ENCODE peak calls at places on chromosomes 16 and 17, in seven cellular contexts. R is Calu3, P is breast epithelium, L is A549, E is thoracic aorta, Q is nephron progenitor cell, T is AG09319. Z is an unnamed sample.

GRCh38 chr17:10325036-10325435 is 47.8 kb downstream of the MYH13 start:
- DNase-seq in R (no peak), P (no peak), L (no peak), E (no peak), Q (no peak), T (no peak), Z (no peak)

GRCh38 chr17:59010026-59010425 is 96.7 kb downstream of the TRIM37 start:
- DNase-seq in R (no peak), P (no peak), L (no peak), E (no peak), Q (no peak), T (no peak), Z (no peak)

GRCh38 chr17:6070895-6071511 is 824 bp downstream of the WSCD1 start:
- DNase-seq in R (no peak), P (no peak), L (peak), E (no peak), Q (peak), T (no peak), Z (peak)

GRCh38 chr17:44599298-44600175 is 42.3 kb downstream of the FZD2 start:
- DNase-seq in R (peak), P (peak), L (peak), E (peak), Q (peak), T (peak), Z (no peak)

GRCh38 chr17:5888811-5889210 is 181.4 kb upstream of the WSCD1 start:
- DNase-seq in R (no peak), P (no peak), L (no peak), E (no peak), Q (no peak), T (no peak), Z (no peak)

GRCh38 chr16:20853076-20853597 is 46.8 kb downstream of the REXO5 start:
- DNase-seq in R (no peak), P (no peak), L (no peak), E (no peak), Q (no peak), T (no peak), Z (no peak)

GRCh38 chr17:34673995-34674900 is 94.9 kb downstream of the TMEM132E start:
- DNase-seq in R (no peak), P (no peak), L (no peak), E (no peak), Q (no peak), T (no peak), Z (no peak)

GRCh38 chr16:12417830-12418229 is 385.9 kb downstream of the CPPED1 start:
- DNase-seq in R (no peak), P (no peak), L (no peak), E (no peak), Q (no peak), T (no peak), Z (no peak)

GRCh38 chr16:12178251-12178990 is 201.9 kb downstream of the SNX29 start:
- DNase-seq in R (no peak), P (peak), L (no peak), E (no peak), Q (no peak), T (peak), Z (no peak)

GRCh38 chr16:56336711-56337110 is 88.6 kb downstream of the AMFR start:
- DNase-seq in R (no peak), P (no peak), L (no peak), E (no peak), Q (no peak), T (no peak), Z (no peak)

GRCh38 chr16:72473631-72474030 is 301.7 kb upstream of the PMFBP1 start:
- DNase-seq in R (no peak), P (no peak), L (no peak), E (no peak), Q (no peak), T (no peak), Z (no peak)
- TF ChIP-seq CTCF in R (no peak), P (no peak), L (no peak), E (no peak), Q (no peak), T (no peak), Z (no peak)

DNA sequence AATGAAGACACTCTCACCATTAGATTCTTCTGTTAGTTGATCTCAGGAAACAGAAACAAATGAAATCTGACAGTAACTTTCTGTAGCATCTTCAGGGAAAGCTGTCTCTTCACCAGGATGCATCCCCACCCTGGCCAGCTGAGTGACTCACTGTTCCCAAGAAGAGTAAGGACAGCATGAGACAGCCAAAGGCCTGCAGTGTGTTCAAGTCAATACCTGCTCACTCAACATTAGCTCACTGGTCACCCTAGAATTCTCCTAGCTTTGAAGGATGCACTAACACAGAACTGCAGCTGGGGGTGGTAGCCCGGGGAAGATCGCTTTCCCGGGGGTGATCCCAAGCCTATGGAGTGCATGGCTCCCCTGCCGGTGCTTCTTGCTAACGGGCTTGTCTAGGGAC is 28.2 kb upstream of the CLEC18B start:
- DNase-seq in R (no peak), P (no peak), L (peak), E (no peak), Q (no peak), T (no peak), Z (no peak)
- TF ChIP-seq CTCF in R (no peak), P (no peak), L (no peak), E (no peak), Q (no peak), T (no peak), Z (no peak)

GRCh38 chr16:84044108-84044488 is 1.5 kb upstream of the SLC38A8 start:
- DNase-seq in R (peak), P (no peak), L (peak), E (no peak), Q (no peak), T (peak), Z (no peak)
- TF ChIP-seq CTCF in R (peak), P (no peak), L (peak), E (no peak), Q (peak), T (peak), Z (peak)

DNA sequence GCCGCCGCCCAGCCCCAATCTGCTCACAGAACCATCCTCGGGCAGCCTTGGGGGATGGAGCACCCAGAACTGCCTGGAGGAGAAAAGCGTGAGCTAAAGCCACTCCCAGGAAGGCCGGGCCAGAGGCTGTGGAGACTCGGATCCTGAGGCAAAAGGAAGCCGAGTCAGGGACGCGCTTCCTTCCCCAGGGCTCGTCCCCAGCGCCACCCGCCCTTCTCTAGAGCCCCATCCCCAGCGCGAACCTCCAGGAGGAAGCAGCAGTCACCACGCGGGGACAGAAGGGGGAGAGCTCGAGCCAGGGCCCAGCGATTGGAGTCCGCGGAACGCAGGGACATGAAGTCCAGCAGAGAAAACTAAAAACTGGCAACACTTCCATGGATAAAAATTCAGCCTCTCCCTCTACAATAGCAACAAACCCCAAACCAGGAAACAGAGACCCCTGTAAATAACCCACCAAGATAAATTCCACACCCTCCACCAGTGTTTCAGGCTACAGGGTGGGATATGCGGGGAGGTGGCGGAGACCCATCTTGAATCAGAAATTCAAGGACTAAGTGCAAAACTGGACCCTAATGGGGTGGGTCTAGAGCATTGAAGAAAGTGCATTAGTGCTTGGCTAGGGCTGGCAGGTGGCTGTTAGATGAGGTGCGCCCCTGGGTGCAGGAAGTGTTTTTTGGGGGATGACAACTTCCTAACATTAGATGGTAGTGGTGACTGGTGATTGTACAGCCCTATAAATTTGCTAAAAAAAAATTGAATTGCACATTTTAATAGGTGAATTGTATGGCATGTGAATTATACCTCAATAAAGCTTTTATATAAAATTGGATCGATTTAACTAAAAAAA is 116.1 kb upstream of the METRNL start:
- DNase-seq in R (no peak), P (peak), L (no peak), E (peak), Q (peak), T (peak), Z (peak)
- TF ChIP-seq CTCF in R (no peak), P (peak), L (no peak), E (peak), Q (peak), T (peak), Z (peak)

GRCh38 chr17:40188694-40189093 is 11.4 kb downstream of the RAPGEFL1 start:
- DNase-seq in R (no peak), P (no peak), L (no peak), E (no peak), Q (no peak), T (no peak), Z (no peak)

GRCh38 chr17:40192961-40193360 is 15.7 kb downstream of the RAPGEFL1 start:
- DNase-seq in R (no peak), P (no peak), L (no peak), E (no peak), Q (no peak), T (no peak), Z (no peak)

GRCh38 chr17:40187238-40187637 is 10.0 kb downstream of the RAPGEFL1 start:
- DNase-seq in R (no peak), P (no peak), L (no peak), E (no peak), Q (no peak), T (no peak), Z (no peak)

GRCh38 chr17:40191237-40192208 is 14.3 kb downstream of the RAPGEFL1 start:
- DNase-seq in R (no peak), P (peak), L (peak), E (peak), Q (peak), T (peak), Z (peak)

GRCh38 chr17:40190197-40191021 is 13.1 kb downstream of the RAPGEFL1 start:
- DNase-seq in R (peak), P (no peak), L (peak), E (no peak), Q (peak), T (no peak), Z (no peak)
- TF ChIP-seq CTCF in R (no peak), P (no peak), L (peak), E (peak), Q (peak), T (peak), Z (peak)

GRCh38 chr17:74008196-74008595 is 195.3 kb upstream of the RPL38 start:
- DNase-seq in R (peak), P (no peak), L (peak), E (no peak), Q (no peak), T (no peak), Z (peak)
- TF ChIP-seq CTCF in R (no peak), P (no peak), L (peak), E (no peak), Q (no peak), T (no peak), Z (peak)

GRCh38 chr16:9159839-9160550 is 68.6 kb downstream of the HAPSTR1 start:
- DNase-seq in R (peak), P (peak), L (peak), E (no peak), Q (peak), T (no peak), Z (peak)
- TF ChIP-seq CTCF in R (peak), P (peak), L (peak), E (peak), Q (peak), T (peak), Z (peak)

DNA sequence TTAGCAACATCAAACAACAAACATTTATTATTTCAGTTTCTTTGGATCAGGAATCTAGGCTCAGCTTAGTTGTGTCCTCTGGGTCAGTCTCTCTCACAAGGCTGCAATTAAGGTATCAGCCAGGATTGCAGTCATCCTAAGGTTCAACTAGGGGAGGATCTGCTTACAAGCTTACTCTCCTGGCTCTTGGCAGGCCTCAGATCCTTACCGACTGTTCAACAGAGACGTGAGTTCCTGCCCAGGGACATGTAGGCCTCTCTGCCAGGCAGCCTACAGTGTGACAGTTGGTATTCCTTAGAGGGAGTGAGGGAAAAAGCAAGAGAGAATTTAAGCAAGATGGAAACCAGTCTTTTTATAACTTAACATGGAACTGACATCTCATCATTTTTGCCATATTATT is 294.0 kb downstream of the ZFHX3 start:
- DNase-seq in R (no peak), P (no peak), L (no peak), E (no peak), Q (no peak), T (no peak), Z (no peak)
- TF ChIP-seq CTCF in R (no peak), P (no peak), L (no peak), E (no peak), Q (no peak), T (no peak), Z (no peak)

DNA sequence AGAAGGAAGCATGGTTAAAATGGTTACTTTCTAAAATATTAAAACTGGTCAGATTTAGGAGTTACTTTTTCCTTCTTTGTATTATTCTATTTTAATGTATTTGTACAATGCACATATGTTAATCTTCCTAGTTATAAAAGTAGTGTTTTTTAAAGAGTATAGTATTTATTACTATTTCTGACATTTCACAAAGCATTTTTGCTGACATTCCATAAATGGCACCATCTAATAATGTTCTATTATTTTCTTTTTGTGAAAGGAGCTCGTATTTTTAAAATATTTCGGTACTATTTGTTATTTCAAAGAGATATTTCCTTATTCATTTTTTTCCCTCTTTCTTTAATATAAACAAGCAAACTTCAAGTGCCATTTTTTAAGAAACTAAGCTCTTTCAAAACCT is 47.5 kb upstream of the GSG1L start:
- DNase-seq in R (no peak), P (no peak), L (no peak), E (no peak), Q (no peak), T (no peak), Z (no peak)
- TF ChIP-seq CTCF in R (no peak), P (no peak), L (no peak), E (no peak), Q (no peak), T (no peak), Z (no peak)

GRCh38 chr17:82001657-82002056 is 21.0 kb downstream of the CENPX start:
- DNase-seq in R (no peak), P (no peak), L (no peak), E (no peak), Q (no peak), T (no peak), Z (no peak)

GRCh38 chr17:82000803-82001649 is 21.7 kb downstream of the CENPX start:
- DNase-seq in R (no peak), P (no peak), L (no peak), E (no peak), Q (no peak), T (no peak), Z (no peak)

GRCh38 chr17:81999587-81999974 is 22.2 kb downstream of the ASPSCR1 start:
- DNase-seq in R (no peak), P (no peak), L (no peak), E (no peak), Q (no peak), T (no peak), Z (no peak)

GRCh38 chr17:81998719-81999438 is 21.4 kb downstream of the ASPSCR1 start:
- DNase-seq in R (no peak), P (no peak), L (no peak), E (no peak), Q (no peak), T (no peak), Z (no peak)

DNA sequence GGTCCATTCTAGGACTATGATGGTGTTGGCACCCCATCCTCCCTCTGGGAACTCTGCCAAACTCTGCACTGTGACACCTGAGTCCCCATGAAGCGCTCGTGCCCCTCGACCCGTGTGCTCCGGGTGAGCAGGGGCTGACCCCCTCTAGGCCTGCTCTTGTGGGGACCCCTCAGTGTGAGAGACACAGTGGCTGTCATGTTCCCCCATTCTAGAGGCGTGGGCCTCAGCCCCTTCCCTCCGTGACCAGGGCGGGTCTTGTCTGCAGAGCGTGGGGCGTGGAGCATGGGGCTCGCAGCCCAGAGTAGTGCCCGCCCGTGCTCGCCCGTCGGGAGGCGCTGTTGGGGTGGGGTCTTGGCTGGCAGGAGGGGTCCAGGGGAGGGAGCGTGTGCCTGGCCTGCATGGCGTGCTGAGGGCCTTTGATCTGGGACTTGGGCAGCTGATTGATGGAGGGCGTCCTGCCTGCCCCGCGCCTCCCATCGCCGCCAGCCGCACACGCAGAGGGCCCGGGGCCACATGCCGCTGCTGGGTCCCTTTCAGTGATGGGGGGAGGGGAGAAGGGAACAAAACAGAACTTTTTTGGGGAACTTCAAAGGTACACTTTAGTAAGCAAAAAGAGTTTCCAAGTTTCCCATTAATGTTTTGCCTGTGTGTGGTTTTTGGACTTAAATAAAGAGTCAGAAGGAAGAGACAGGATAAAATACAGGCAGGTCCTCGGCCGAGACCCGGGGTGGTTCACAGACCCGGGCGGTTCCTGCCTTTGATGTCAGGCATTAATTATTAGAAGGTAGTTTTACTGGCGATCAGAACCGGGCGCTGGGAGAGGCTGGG is 22.5 kb downstream of the CENPX start:
- DNase-seq in R (no peak), P (no peak), L (no peak), E (no peak), Q (no peak), T (no peak), Z (no peak)
- TF ChIP-seq CTCF in R (no peak), P (no peak), L (no peak), E (no peak), Q (no peak), T (no peak), Z (no peak)